ENCODE peak calls at places on chromosomes 4 and X, in nine cellular contexts. T is GM04504; F is activated T-cell treated with anti-CD3 and anti-CD28 coated beads for 1 hour; Z is GM10248; K is stimulated activated CD4-positive, alpha-beta T cell treated with anti-CD3 and anti-CD28 coated beads, Interleukin-4, amount 100 ng/mL, for 1 hour; I is CD4-positive, alpha-beta memory T cell; L is foreskin melanocyte; C is astrocyte of the spinal cord; M is COLO829. D is an unnamed sample.
A peak's percentile ranks its signal among the peaks of the same experiment; 100 is the strongest.

GRCh38 chrX:52262195-52262546 is 77.5 kb downstream of the MAGED4 start:
- DNase-seq in T (no peak), F (peak; percentile 0), Z (no peak), K (no peak), I (no peak), L (peak; percentile 1), C (peak; percentile 0), M (no peak), D (no peak)

GRCh38 chr4:89765966-89766365 is 71.0 kb downstream of the SNCA start:
- DNase-seq in T (peak; percentile 33), F (no peak), Z (no peak), K (no peak), I (no peak), L (peak; percentile 79), C (peak; percentile 77), M (peak; percentile 47), D (no peak)

GRCh38 chr4:168888715-168889215 is 121.3 kb downstream of the CBR4 start:
- DNase-seq in T (no peak), F (no peak), Z (no peak), K (no peak), I (no peak), L (no peak), C (no peak), M (no peak), D (no peak)

GRCh38 chr4:14566518-14566917 is 435.8 kb upstream of the CPEB2 start:
- DNase-seq in T (no peak), F (no peak), Z (no peak), K (no peak), I (no peak), L (no peak), C (peak; percentile 89), M (no peak), D (no peak)

GRCh38 chrX:53728506-53728905 is 42.0 kb upstream of the HUWE1 start:
- DNase-seq in T (no peak), F (no peak), Z (no peak), K (no peak), I (no peak), L (no peak), C (no peak), M (no peak), D (no peak)

GRCh38 chrX:7515681-7516413 is 327.1 kb upstream of the VCX start:
- DNase-seq in T (no peak), F (no peak), Z (no peak), K (no peak), I (no peak), L (peak; percentile 64), C (no peak), M (peak; percentile 1), D (no peak)

GRCh38 chr4:66284991-66285451 is 614.7 kb upstream of the EPHA5 start:
- DNase-seq in T (no peak), F (no peak), Z (no peak), K (no peak), I (no peak), L (no peak), C (no peak), M (no peak), D (no peak)

GRCh38 chr4:1792832-1793495 is at the start of gene FGFR3:
- DNase-seq in T (no peak), F (peak; percentile 19), Z (peak; percentile 88), K (peak; percentile 57), I (no peak), L (no peak), C (no peak), M (peak; percentile 40), D (peak; percentile 27)

GRCh38 chrX:153474266-153474665 is 3.9 kb upstream of the HAUS7 start:
- DNase-seq in T (no peak), F (no peak), Z (no peak), K (no peak), I (no peak), L (no peak), C (no peak), M (no peak), D (no peak)

GRCh38 chr4:88937081-88937480 is 119.9 kb downstream of the FAM13A start:
- DNase-seq in T (no peak), F (no peak), Z (no peak), K (no peak), I (no peak), L (no peak), C (peak; percentile 24), M (no peak), D (no peak)

GRCh38 chr4:41061482-41062185 is 152.7 kb downstream of the APBB2 start:
- DNase-seq in T (no peak), F (no peak), Z (no peak), K (no peak), I (no peak), L (no peak), C (peak; percentile 32), M (no peak), D (no peak)

GRCh38 chrX:135389243-135389642 is 32.5 kb upstream of the SMIM10L2A start:
- DNase-seq in T (no peak), F (no peak), Z (no peak), K (no peak), I (no peak), L (no peak), C (no peak), M (no peak), D (no peak)

GRCh38 chrX:24301806-24302205 is 12.1 kb downstream of the SUPT20HL2 start:
- DNase-seq in T (no peak), F (no peak), Z (no peak), K (no peak), I (no peak), L (no peak), C (no peak), M (no peak), D (no peak)

GRCh38 chrX:44876076-44876475 is 3.1 kb downstream of the KDM6A start:
- DNase-seq in T (no peak), F (no peak), Z (no peak), K (no peak), I (no peak), L (no peak), C (no peak), M (no peak), D (no peak)

GRCh38 chrX:68995780-68996551 is 167.1 kb downstream of the EFNB1 start:
- DNase-seq in T (no peak), F (no peak), Z (no peak), K (no peak), I (no peak), L (no peak), C (peak; percentile 63), M (no peak), D (no peak)

GRCh38 chrX:15160558-15160957 is 109.3 kb downstream of the ASB9 start:
- DNase-seq in T (no peak), F (no peak), Z (no peak), K (no peak), I (no peak), L (no peak), C (no peak), M (no peak), D (no peak)

GRCh38 chr4:2065106-2065930 is 6.2 kb downstream of the NAT8L start:
- DNase-seq in T (no peak), F (no peak), Z (no peak), K (no peak), I (no peak), L (no peak), C (no peak), M (no peak), D (no peak)

GRCh38 chr4:152369203-152369902 is 166.5 kb downstream of the FBXW7 start:
- DNase-seq in T (no peak), F (no peak), Z (no peak), K (no peak), I (no peak), L (no peak), C (no peak), M (no peak), D (no peak)

GRCh38 chr4:56906534-56906933 is 1.2 kb upstream of the REST start:
- DNase-seq in T (no peak), F (no peak), Z (no peak), K (no peak), I (no peak), L (no peak), C (no peak), M (no peak), D (no peak)

GRCh38 chr4:123477804-123478209 is 81.2 kb downstream of the SPRY1 start:
- DNase-seq in T (peak; percentile 17), F (peak; percentile 22), Z (no peak), K (no peak), I (peak; percentile 49), L (peak; percentile 96), C (peak; percentile 75), M (no peak), D (peak; percentile 84)

GRCh38 chrX:101291204-101291603 is at the start of gene TAF7L:
- DNase-seq in T (no peak), F (no peak), Z (no peak), K (no peak), I (no peak), L (peak; percentile 0), C (peak; percentile 3), M (no peak), D (no peak)

GRCh38 chr4:137707626-137708025 is 175.3 kb upstream of the PCDH18 start:
- DNase-seq in T (no peak), F (no peak), Z (no peak), K (no peak), I (no peak), L (no peak), C (peak; percentile 59), M (no peak), D (no peak)

GRCh38 chr4:125938541-125938940 is 623.8 kb downstream of the FAT4 start:
- DNase-seq in T (no peak), F (no peak), Z (no peak), K (no peak), I (no peak), L (no peak), C (no peak), M (no peak), D (no peak)

GRCh38 chr4:143294310-143294709 is 42.4 kb upstream of the GAB1 start:
- DNase-seq in T (peak; percentile 58), F (no peak), Z (no peak), K (no peak), I (no peak), L (no peak), C (no peak), M (no peak), D (no peak)

GRCh38 chr4:89712141-89712540 is 124.8 kb downstream of the SNCA start:
- DNase-seq in T (peak; percentile 25), F (no peak), Z (no peak), K (no peak), I (no peak), L (no peak), C (peak; percentile 86), M (no peak), D (no peak)

GRCh38 chr4:165355900-165356300 is 22.9 kb upstream of the CPE start:
- DNase-seq in T (no peak), F (no peak), Z (no peak), K (no peak), I (no peak), L (peak; percentile 29), C (peak; percentile 59), M (peak; percentile 55), D (no peak)

GRCh38 chr4:164540987-164541386 is 212.9 kb upstream of the SMIM31 start:
- DNase-seq in T (no peak), F (no peak), Z (no peak), K (no peak), I (no peak), L (no peak), C (no peak), M (no peak), D (no peak)

GRCh38 chrX:72142094-72142843 is 10.6 kb upstream of the RTL5 start:
- DNase-seq in T (no peak), F (no peak), Z (no peak), K (no peak), I (no peak), L (no peak), C (no peak), M (no peak), D (no peak)

GRCh38 chr4:154073107-154073817 is 284.4 kb upstream of the SFRP2 start:
- DNase-seq in T (peak; percentile 38), F (no peak), Z (no peak), K (peak; percentile 6), I (no peak), L (no peak), C (peak; percentile 69), M (peak; percentile 25), D (no peak)

GRCh38 chr4:76459291-76459723 is 24.3 kb downstream of the SHROOM3 start:
- DNase-seq in T (no peak), F (no peak), Z (no peak), K (no peak), I (no peak), L (no peak), C (peak; percentile 85), M (no peak), D (no peak)

GRCh38 chr4:112895785-112896184 is 153.7 kb upstream of the ANK2 start:
- DNase-seq in T (no peak), F (no peak), Z (no peak), K (no peak), I (no peak), L (peak; percentile 96), C (peak; percentile 75), M (peak; percentile 42), D (no peak)

D was measured in CD8-positive, alpha-beta T cell.